ENCODE peak calls at places on chromosomes 7 and 10, in seven cellular contexts. B is foreskin keratinocyte, F is LNCaP clone FGC, X is AG09319, Y is foreskin fibroblast, Z is lower lobe of right lung, V is kidney epithelial cell. C is an unnamed sample.

GRCh38 chr10:102626026-102626686 is 18.1 kb upstream of the TRIM8 start:
- DNase-seq in Z (peak), F (no peak), Y (no peak), X (no peak), B (no peak), V (no peak), C (no peak)

GRCh38 chr7:6323936-6324701 is 51.7 kb upstream of the CYTH3 start:
- DNase-seq in V (no peak), X (no peak), F (no peak), Z (no peak), B (no peak), Y (no peak), C (no peak)

GRCh38 chr7:135758531-135758932 is 9.9 kb upstream of the FAM180A start:
- DNase-seq in F (no peak), V (no peak), X (no peak), Y (no peak), Z (no peak), B (no peak), C (peak)

GRCh38 chr7:84107259-84107658 is 87.3 kb downstream of the SEMA3A start:
- DNase-seq in X (no peak), Z (no peak), V (no peak), F (no peak), B (no peak), Y (no peak), C (no peak)

GRCh38 chr7:108456845-108457540 is 757 bp upstream of the NRCAM start:
- DNase-seq in V (no peak), B (no peak), X (no peak), F (no peak), Y (peak), Z (no peak), C (no peak)

GRCh38 chr7:46352335-46352954 is 431.4 kb upstream of the IGFBP3 start:
- DNase-seq in X (peak), Y (peak), Z (no peak), F (peak), V (peak), B (peak), C (peak)

GRCh38 chr10:97454330-97455036 is 8.5 kb downstream of the ZDHHC16 start:
- DNase-seq in F (peak), Z (no peak), X (no peak), B (no peak), Y (peak), V (no peak), C (peak)

GRCh38 chr10:132961864-132962622 is 19.7 kb upstream of the CFAP46 start:
- DNase-seq in B (peak), X (peak), V (peak), F (peak), Y (peak), Z (peak), C (peak)

GRCh38 chr10:84837877-84838276 is 509.5 kb downstream of the CCSER2 start:
- DNase-seq in X (no peak), Z (no peak), B (no peak), Y (no peak), V (no peak), F (no peak), C (peak)

GRCh38 chr10:110643670-110644597 is at the start of gene RBM20:
- DNase-seq in X (no peak), B (no peak), F (no peak), V (no peak), Y (peak), Z (no peak), C (peak)

GRCh38 chr7:21086688-21087087 is 300.0 kb upstream of the SP8 start:
- DNase-seq in V (peak), Z (no peak), B (peak), X (no peak), Y (no peak), F (peak), C (no peak)

GRCh38 chr10:80172896-80173295 is 32.4 kb downstream of the ANXA11 start:
- DNase-seq in Z (no peak), F (no peak), V (no peak), X (no peak), B (no peak), Y (peak), C (no peak)

DNA sequence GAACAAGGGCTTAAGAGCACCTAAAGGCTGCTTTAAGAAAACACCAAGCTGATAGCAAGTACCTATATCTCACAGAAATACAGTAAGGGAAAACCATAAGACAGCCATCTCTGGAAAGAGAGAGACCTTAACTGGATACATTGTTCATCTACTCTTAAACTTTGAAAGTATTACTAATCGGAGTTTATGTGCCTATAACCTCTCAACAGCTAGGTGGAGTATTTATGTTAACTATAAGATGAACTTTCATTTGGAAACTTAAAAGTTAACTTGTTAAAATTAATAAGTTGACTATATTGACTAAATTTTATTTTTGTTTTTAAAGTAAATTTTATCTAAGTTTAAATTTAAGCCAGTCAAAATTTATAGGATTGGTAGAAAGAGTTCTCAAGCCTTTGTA is 90.6 kb downstream of the USP6NL start:
- DNase-seq in Z (no peak), V (no peak), B (no peak), Y (no peak), F (no peak), X (no peak), C (no peak)
- TF ChIP-seq CTCF in Z (no peak), V (no peak), B (peak), Y (no peak), F (no peak), X (no peak), C (no peak)

GRCh38 chr10:114252883-114253282 is 13.8 kb downstream of the VWA2 start:
- DNase-seq in Z (no peak), V (no peak), Y (no peak), F (no peak), X (no peak), B (no peak), C (no peak)

GRCh38 chr10:114250246-114250645 is 11.2 kb downstream of the VWA2 start:
- DNase-seq in V (no peak), Y (no peak), X (no peak), Z (no peak), F (no peak), B (no peak), C (no peak)

GRCh38 chr10:114252097-114252496 is 13.0 kb downstream of the VWA2 start:
- DNase-seq in F (no peak), X (no peak), Y (no peak), V (no peak), Z (no peak), B (no peak), C (no peak)

GRCh38 chr10:114246679-114247305 is 7.7 kb downstream of the VWA2 start:
- DNase-seq in Y (no peak), B (peak), V (peak), F (no peak), X (no peak), Z (no peak), C (no peak)

GRCh38 chr10:114250716-114251115 is 11.7 kb downstream of the VWA2 start:
- DNase-seq in Z (no peak), X (no peak), F (no peak), B (no peak), Y (no peak), V (no peak), C (no peak)
- TF ChIP-seq CTCF in Z (no peak), X (no peak), F (no peak), B (no peak), Y (no peak), V (no peak), C (no peak)

DNA sequence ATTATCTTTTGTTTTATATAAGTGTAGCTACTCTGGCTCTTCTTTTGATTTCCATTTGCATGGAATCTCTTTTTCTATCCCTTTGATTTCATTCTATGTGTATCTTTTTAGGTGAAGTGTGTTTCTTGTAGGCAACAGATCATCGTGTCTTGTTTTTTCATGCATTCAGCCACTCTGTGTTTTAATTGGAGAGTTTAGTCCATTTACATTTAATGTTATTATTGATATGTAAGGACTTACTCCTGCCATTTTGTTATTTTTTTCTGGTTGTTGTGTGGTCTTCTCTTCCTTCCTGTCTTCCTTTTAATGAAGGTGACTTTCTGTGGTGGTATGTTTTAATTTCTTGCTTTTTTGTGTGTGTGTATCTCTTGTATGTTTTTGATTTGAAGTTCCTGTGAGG is 81.6 kb downstream of the BBS9 start:
- DNase-seq in Z (no peak), F (no peak), V (no peak), Y (no peak), B (no peak), X (no peak), C (no peak)
- TF ChIP-seq CTCF in Z (no peak), F (no peak), V (no peak), Y (no peak), B (no peak), X (no peak), C (no peak)

GRCh38 chr7:8413600-8413999 is 19.8 kb upstream of the NXPH1 start:
- DNase-seq in Y (no peak), V (no peak), B (no peak), F (no peak), Z (no peak), X (no peak), C (no peak)
- TF ChIP-seq CTCF in Y (no peak), V (no peak), B (no peak), F (no peak), Z (no peak), X (no peak), C (no peak)

GRCh38 chr10:87054373-87055295 is 34.5 kb downstream of the FAM25A start:
- DNase-seq in Y (peak), F (no peak), X (peak), Z (no peak), V (no peak), B (peak), C (peak)
- TF ChIP-seq CTCF in Y (no peak), F (no peak), X (peak), Z (peak), V (no peak), B (no peak), C (peak)

GRCh38 chr7:141220263-141220662 is 146.4 kb downstream of the TMEM178B start:
- DNase-seq in Y (no peak), Z (no peak), V (no peak), X (no peak), B (no peak), F (no peak), C (no peak)
- TF ChIP-seq CTCF in Y (no peak), Z (no peak), V (peak), X (peak), B (no peak), F (peak), C (peak)

GRCh38 chr7:128860158-128861073 is 2.2 kb upstream of the ATP6V1F start:
- DNase-seq in Y (peak), F (no peak), B (no peak), X (peak), V (no peak), Z (no peak), C (peak)
- TF ChIP-seq CTCF in Y (peak), F (no peak), B (peak), X (peak), V (peak), Z (no peak), C (peak)

GRCh38 chr7:122889116-122889515 is 2.9 kb upstream of the CADPS2 start:
- DNase-seq in F (no peak), Z (no peak), X (no peak), Y (no peak), V (no peak), B (no peak), C (no peak)

GRCh38 chr7:122887848-122888247 is 1.6 kb upstream of the CADPS2 start:
- DNase-seq in F (no peak), V (no peak), Z (no peak), Y (no peak), B (no peak), X (no peak), C (no peak)

GRCh38 chr7:122896509-122896908 is 10.2 kb upstream of the CADPS2 start:
- DNase-seq in Y (no peak), X (no peak), Z (no peak), B (no peak), V (no peak), F (no peak), C (no peak)

DNA sequence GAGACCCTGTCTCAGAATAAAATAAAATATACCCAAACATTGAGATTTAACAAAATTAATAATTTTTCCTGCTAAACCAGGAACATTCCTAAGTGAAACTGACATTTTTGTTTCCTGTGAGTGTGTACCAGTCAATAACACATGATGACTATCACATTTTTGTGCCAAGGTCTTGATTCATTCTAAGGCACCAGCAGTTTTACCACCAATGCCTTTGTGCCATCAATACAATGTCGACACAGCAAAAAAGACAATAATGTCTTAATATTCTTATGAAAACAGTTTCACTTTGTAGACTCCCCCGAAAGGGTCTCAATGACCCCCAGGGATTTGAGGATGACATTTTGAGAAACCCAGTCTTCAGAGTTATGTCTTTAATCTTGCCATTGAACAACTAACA is 7.2 kb upstream of the CADPS2 start:
- DNase-seq in X (no peak), Y (no peak), Z (no peak), F (no peak), V (no peak), B (no peak), C (no peak)
- TF ChIP-seq CTCF in X (no peak), Y (no peak), Z (no peak), F (no peak), V (no peak), B (no peak), C (no peak)

DNA sequence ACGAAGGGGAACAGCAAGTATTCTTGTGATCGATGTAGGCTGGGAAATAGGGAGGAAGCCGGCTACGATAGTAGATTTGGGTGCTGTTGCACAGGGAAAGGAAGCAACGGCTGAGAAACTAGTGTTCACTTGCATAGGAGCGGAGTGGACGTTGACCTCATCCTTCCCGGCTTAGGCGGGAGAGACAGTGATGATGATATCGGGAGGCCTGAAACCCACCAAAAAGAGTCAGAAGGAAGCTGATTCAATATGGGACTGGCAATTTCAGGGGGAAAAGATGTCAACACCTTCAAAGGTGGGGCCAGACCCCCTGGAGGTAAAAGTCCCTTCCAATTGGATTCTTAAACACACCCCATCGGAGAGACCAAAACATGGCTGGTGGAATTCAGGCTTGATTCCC is 61.3 kb downstream of the CARD11 start:
- DNase-seq in F (no peak), Z (no peak), B (no peak), X (no peak), V (no peak), Y (no peak), C (no peak)
- TF ChIP-seq CTCF in F (no peak), Z (no peak), B (no peak), X (no peak), V (no peak), Y (no peak), C (no peak)

C was measured in cardiac fibroblast.